ENCODE peak calls at places on chromosome 22, in nine cellular contexts. W, D, F, M, Z, Y, C, V and A are unnamed samples.
A peak's percentile ranks its signal among the peaks of the same experiment; 100 is the strongest.

GRCh38 chr22:19520007-19520406 is 4.2 kb downstream of the CLDN5 start:
- DNase-seq in W (no peak), D (no peak), F (no peak), M (no peak), Z (no peak), Y (peak; percentile 1), C (no peak), V (no peak), A (no peak)

GRCh38 chr22:20945578-20945934 is 21.5 kb upstream of the AIFM3 start:
- DNase-seq in W (no peak), D (peak; percentile 8), F (no peak), M (no peak), Z (no peak), Y (no peak), C (peak; percentile 16), V (no peak), A (no peak)

GRCh38 chr22:48894064-48894671 is 933.5 kb downstream of the BRD1 start:
- DNase-seq in W (no peak), D (peak; percentile 43), F (no peak), M (no peak), Z (no peak), Y (peak; percentile 2), C (no peak), V (peak; percentile 7), A (no peak)

GRCh38 chr22:23117890-23118646 is 23.7 kb downstream of the RSPH14 start:
- DNase-seq in W (no peak), D (no peak), F (no peak), M (no peak), Z (no peak), Y (no peak), C (no peak), V (no peak), A (no peak)

GRCh38 chr22:50600541-50600940 is at the start of gene MAPK8IP2:
- DNase-seq in W (no peak), D (peak; percentile 70), F (peak; percentile 24), M (no peak), Z (no peak), Y (no peak), C (peak; percentile 65), V (no peak), A (peak; percentile 77)

GRCh38 chr22:22878801-22879674 is 8.6 kb upstream of the IGLL5 start:
- DNase-seq in W (no peak), D (no peak), F (no peak), M (no peak), Z (no peak), Y (no peak), C (no peak), V (no peak), A (no peak)

GRCh38 chr22:31122532-31123291 is at the start of gene INPP5J:
- DNase-seq in W (peak; percentile 62), D (peak; percentile 51), F (peak; percentile 84), M (no peak), Z (peak; percentile 48), Y (no peak), C (peak; percentile 83), V (peak; percentile 78), A (peak; percentile 70)

GRCh38 chr22:28442264-28442950 is 237.2 kb downstream of the TTC28 start:
- DNase-seq in W (peak; percentile 77), D (peak; percentile 90), F (peak; percentile 93), M (no peak), Z (peak; percentile 70), Y (peak; percentile 32), C (peak; percentile 85), V (peak; percentile 91), A (no peak)

GRCh38 chr22:42379961-42380537 is 52.2 kb downstream of the NFAM1 start:
- DNase-seq in W (no peak), D (no peak), F (no peak), M (no peak), Z (no peak), Y (no peak), C (no peak), V (no peak), A (no peak)

DNA sequence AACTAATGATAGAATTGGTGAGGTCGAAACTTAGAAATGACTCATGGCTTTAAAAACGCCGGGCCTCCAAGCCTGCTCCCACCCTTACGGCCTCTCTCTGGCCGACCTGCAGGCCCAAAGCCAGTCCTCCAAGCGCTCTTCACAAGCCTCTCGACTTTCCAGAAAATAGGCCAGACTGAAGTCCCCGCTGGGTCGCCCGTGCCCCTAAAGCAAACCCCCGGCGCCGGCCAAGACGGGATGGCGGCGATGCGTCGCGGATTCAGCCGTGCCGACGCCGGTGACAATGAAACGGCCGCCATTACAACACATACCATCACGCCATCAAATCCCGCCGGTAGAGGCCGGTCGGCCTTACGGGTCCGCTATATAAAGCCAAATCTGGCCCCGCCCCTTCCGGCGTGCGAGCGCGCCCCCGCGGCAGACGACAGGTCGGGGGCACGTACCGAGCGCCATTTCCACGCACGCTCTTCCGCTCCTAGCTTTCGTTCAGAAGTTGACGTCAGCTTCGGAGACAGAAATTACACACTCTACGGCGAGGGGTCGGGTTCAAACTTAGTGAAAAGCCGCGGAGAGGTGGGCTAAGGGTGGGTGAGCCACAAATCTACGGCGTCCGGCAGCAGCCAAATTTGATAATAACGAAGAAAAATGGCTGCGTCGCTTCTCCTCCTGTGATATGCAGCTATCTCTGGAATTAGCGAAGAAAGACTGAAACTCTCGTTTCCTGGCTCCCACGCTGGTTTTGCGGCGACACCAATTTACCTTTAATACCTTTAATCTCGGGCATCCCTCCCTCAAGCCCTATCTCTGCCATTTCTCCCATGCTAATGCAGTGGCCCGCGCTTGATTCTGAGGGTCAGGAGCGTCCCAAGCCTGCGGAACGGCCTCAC is at the start of gene RPL3:
- DNase-seq in W (peak; percentile 98), D (peak; percentile 99), F (peak; percentile 98), M (peak; percentile 89), Z (peak; percentile 96), Y (peak; percentile 97), C (peak; percentile 98), V (peak; percentile 97), A (peak; percentile 95)
- TF ChIP-seq CTCF in W (peak; percentile 42), D (peak; percentile 13), F (no peak), M (no peak), Z (no peak), Y (peak; percentile 15), C (no peak), V (peak; percentile 25), A (peak; percentile 3)

GRCh38 chr22:40423882-40424640 is 53.7 kb downstream of the SGSM3 start:
- DNase-seq in W (no peak), D (peak; percentile 62), F (no peak), M (no peak), Z (no peak), Y (no peak), C (no peak), V (no peak), A (no peak)

GRCh38 chr22:40429481-40429880 is 59.1 kb downstream of the SGSM3 start:
- DNase-seq in W (no peak), D (no peak), F (no peak), M (no peak), Z (no peak), Y (no peak), C (no peak), V (no peak), A (no peak)

GRCh38 chr22:40425082-40425481 is 54.7 kb downstream of the SGSM3 start:
- DNase-seq in W (no peak), D (peak; percentile 44), F (no peak), M (no peak), Z (no peak), Y (no peak), C (no peak), V (no peak), A (no peak)

GRCh38 chr22:40428796-40429195 is 58.4 kb downstream of the SGSM3 start:
- DNase-seq in W (no peak), D (no peak), F (no peak), M (no peak), Z (no peak), Y (no peak), C (no peak), V (no peak), A (no peak)

DNA sequence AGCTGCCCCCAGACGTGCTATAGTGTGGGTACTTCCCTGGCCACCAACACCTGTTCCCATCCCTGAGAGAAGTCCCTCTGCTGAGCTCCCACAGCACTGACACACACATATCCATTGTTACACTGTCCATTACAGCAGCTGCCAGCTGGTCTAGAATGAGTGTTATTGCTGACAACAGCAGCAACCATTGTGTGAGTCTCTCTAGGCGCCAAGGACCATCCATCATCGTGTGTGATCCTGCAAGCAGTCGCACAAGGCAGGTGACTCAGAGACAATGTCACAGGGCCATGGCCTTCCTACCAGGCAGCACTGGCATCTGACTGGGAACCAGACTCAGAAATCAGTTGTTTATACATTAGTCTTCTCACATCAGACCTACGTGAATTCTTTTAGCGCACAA is 56.3 kb downstream of the SGSM3 start:
- DNase-seq in W (no peak), D (no peak), F (no peak), M (no peak), Z (no peak), Y (no peak), C (no peak), V (no peak), A (no peak)
- H3K36me3 ChIP-seq in W (no peaks in the 10 kb centered on the region), D (peaks cover 88% of the 10 kb centered on the region), F (peaks cover 14% of the 10 kb centered on the region), M (peaks cover 7% of the 10 kb centered on the region), Z (peaks cover 6% of the 10 kb centered on the region), Y (peaks cover 69% of the 10 kb centered on the region), C (no peaks in the 10 kb centered on the region), V (peaks cover 95% of the 10 kb centered on the region), A (peaks cover 79% of the 10 kb centered on the region)

GRCh38 chr22:45265546-45265945 is 19.2 kb upstream of the UPK3A start:
- DNase-seq in W (no peak), D (no peak), F (no peak), M (no peak), Z (no peak), Y (no peak), C (no peak), V (no peak), A (no peak)
- TF ChIP-seq CTCF in W (no peak), D (no peak), F (no peak), M (no peak), Z (no peak), Y (no peak), C (no peak), V (no peak), A (no peak)

GRCh38 chr22:40484906-40485660 is 114.7 kb downstream of the SGSM3 start:
- DNase-seq in W (no peak), D (no peak), F (no peak), M (no peak), Z (no peak), Y (no peak), C (no peak), V (no peak), A (peak; percentile 46)
- H3K36me3 ChIP-seq in W (no peaks in the 10 kb centered on the region), D (no peaks in the 10 kb centered on the region), F (no peaks in the 10 kb centered on the region), M (no peaks in the 10 kb centered on the region), Z (no peaks in the 10 kb centered on the region), Y (no peaks in the 10 kb centered on the region), C (no peaks in the 10 kb centered on the region), V (no peaks in the 10 kb centered on the region), A (peaks cover 3% of the 10 kb centered on the region)

GRCh38 chr22:18078329-18079041 is 695 bp downstream of the PEX26 start:
- DNase-seq in W (no peak), D (peak; percentile 92), F (no peak), M (no peak), Z (peak; percentile 30), Y (peak; percentile 39), C (peak; percentile 78), V (peak; percentile 58), A (peak; percentile 29)
- TF ChIP-seq CTCF in W (no peak), D (no peak), F (peak; percentile 8), M (no peak), Z (no peak), Y (no peak), C (no peak), V (no peak), A (no peak)